ENCODE peak calls at places on chromosomes 4 and X, in ten cellular contexts. Z is stimulated activated CD8-positive, alpha-beta memory T cell treated with anti-CD3 and anti-CD28 coated beads, Interleukin-2, amount 100 ng/mL, for 1 hour; E is amygdala; A is stromal cell of bone marrow; D is RPMI8226; I is caudate nucleus; V is right atrium auricular region; C is gastrocnemius medialis; T is lung; U is LoVo. W is an unnamed sample.

GRCh38 chr4:6461301-6462165 is 10.9 kb downstream of the PPP2R2C start:
- DNase-seq in Z (no peak), E (no peak), A (no peak), D (no peak), I (no peak), V (no peak), C (no peak), T (no peak), U (no peak), W (no peak)

GRCh38 chrX:55088795-55089489 is at the start of gene PAGE2:
- DNase-seq in Z (no peak), E (no peak), A (no peak), D (no peak), I (no peak), V (no peak), C (no peak), T (no peak), U (no peak), W (no peak)

GRCh38 chr4:140581078-140581477 is 12.3 kb upstream of the UCP1 start:
- DNase-seq in Z (no peak), E (no peak), A (no peak), D (no peak), I (no peak), V (no peak), C (no peak), T (no peak), U (no peak), W (no peak)

GRCh38 chr4:154416183-154416543 is 75.4 kb downstream of the DCHS2 start:
- DNase-seq in Z (no peak), E (no peak), A (no peak), D (no peak), I (no peak), V (no peak), C (no peak), T (no peak), U (no peak), W (no peak)

GRCh38 chr4:88735554-88735953 is 37.9 kb upstream of the NAP1L5 start:
- DNase-seq in Z (no peak), E (no peak), A (no peak), D (no peak), I (no peak), V (no peak), C (no peak), T (no peak), U (no peak), W (no peak)

GRCh38 chr4:78720994-78721677 is 55.0 kb upstream of the BMP2K start:
- DNase-seq in Z (no peak), E (no peak), A (no peak), D (no peak), I (no peak), V (no peak), C (no peak), T (peak; percentile 32), U (no peak), W (no peak)

GRCh38 chr4:173217727-173218126 is 49.1 kb downstream of the GALNT7 start:
- DNase-seq in Z (no peak), E (no peak), A (no peak), D (no peak), I (no peak), V (no peak), C (no peak), T (no peak), U (peak; percentile 26), W (no peak)

GRCh38 chr4:72031868-72032619 is at the start of gene NPFFR2:
- DNase-seq in Z (no peak), E (no peak), A (no peak), D (no peak), I (no peak), V (no peak), C (no peak), T (peak; percentile 29), U (no peak), W (no peak)

GRCh38 chrX:9566150-9566621 is 101.3 kb downstream of the TBL1X start:
- DNase-seq in Z (no peak), E (no peak), A (peak; percentile 76), D (peak; percentile 7), I (peak; percentile 7), V (peak; percentile 66), C (peak; percentile 26), T (no peak), U (no peak), W (no peak)

GRCh38 chrX:38799995-38800394 is 1.3 kb upstream of the MID1IP1 start:
- DNase-seq in Z (no peak), E (no peak), A (no peak), D (no peak), I (no peak), V (no peak), C (peak; percentile 2), T (no peak), U (no peak), W (no peak)

GRCh38 chr4:85402371-85402770 is 72.6 kb upstream of the ARHGAP24 start:
- DNase-seq in Z (no peak), E (no peak), A (peak; percentile 34), D (no peak), I (no peak), V (no peak), C (no peak), T (no peak), U (no peak), W (no peak)

GRCh38 chrX:94400488-94400887 is 726.5 kb downstream of the FAM133A start:
- DNase-seq in Z (no peak), E (no peak), A (no peak), D (no peak), I (no peak), V (no peak), C (no peak), T (no peak), U (peak; percentile 47), W (no peak)